ENCODE peak calls at places on chromosome 1, in five cellular contexts. X is colonic mucosa, P is left ventricle myocardium inferior, U is stomach, Z is tibial artery. Q is an unnamed sample.

GRCh38 chr1:77288275-77288674 is 6.5 kb downstream of the AK5 start:
- DNase-seq in U (no peak), X (no peak), Z (no peak), P (no peak), Q (no peak)

GRCh38 chr1:87284456-87285240 is 44.0 kb upstream of the LMO4 start:
- DNase-seq in P (no peak), U (no peak), Z (no peak), X (no peak), Q (no peak)

GRCh38 chr1:152739841-152740240 is 18.0 kb upstream of the KPRP start:
- DNase-seq in U (no peak), Z (no peak), P (no peak), X (no peak), Q (no peak)

GRCh38 chr1:11753555-11754208 is 8.3 kb upstream of the C1orf167 start:
- DNase-seq in U (no peak), Z (no peak), P (no peak), X (no peak), Q (no peak)

GRCh38 chr1:219038398-219038797 is 135.3 kb upstream of the LYPLAL1 start:
- DNase-seq in U (no peak), X (no peak), P (no peak), Z (no peak), Q (no peak)

GRCh38 chr1:41537788-41538351 is 53.4 kb upstream of the EDN2 start:
- DNase-seq in X (peak; percentile 49), U (peak; percentile 59), Z (peak; percentile 77), P (peak; percentile 80), Q (no peak)

GRCh38 chr1:30727796-30728195 is 4.4 kb upstream of the MATN1 start:
- DNase-seq in U (no peak), P (no peak), Z (no peak), X (no peak), Q (no peak)

GRCh38 chr1:22452401-22452963 is 831 bp downstream of the ZBTB40 start:
- DNase-seq in Z (peak; percentile 41), X (no peak), P (peak; percentile 25), U (no peak), Q (no peak)

GRCh38 chr1:232678185-232678886 is 48.4 kb upstream of the SIPA1L2 start:
- DNase-seq in P (no peak), Z (no peak), U (peak; percentile 71), X (peak; percentile 74), Q (peak; percentile 92)

GRCh38 chr1:188652678-188653077 is 1823.9 kb downstream of the PLA2G4A start:
- DNase-seq in P (no peak), U (no peak), Z (no peak), X (no peak), Q (no peak)

GRCh38 chr1:184684285-184685077 is 70.2 kb downstream of the EDEM3 start:
- DNase-seq in Z (no peak), U (peak; percentile 50), P (peak; percentile 33), X (no peak), Q (no peak)

GRCh38 chr1:112954059-112954458 is 1.9 kb downstream of the SLC16A1 start:
- DNase-seq in Z (no peak), X (no peak), U (no peak), P (no peak), Q (peak; percentile 3)

GRCh38 chr1:5522605-5523145 is 469.6 kb downstream of the NPHP4 start:
- DNase-seq in U (no peak), P (no peak), X (no peak), Z (no peak), Q (no peak)

GRCh38 chr1:228902781-228903572 is 167.7 kb downstream of the RHOU start:
- DNase-seq in Z (peak; percentile 93), P (peak; percentile 64), U (peak; percentile 89), X (peak; percentile 83), Q (peak; percentile 90)

GRCh38 chr1:182811975-182812727 is 22.6 kb downstream of the NPL start:
- DNase-seq in U (no peak), P (no peak), X (no peak), Z (no peak), Q (no peak)

GRCh38 chr1:182803846-182804245 is 14.3 kb downstream of the NPL start:
- DNase-seq in Z (no peak), X (no peak), P (no peak), U (no peak), Q (no peak)

GRCh38 chr1:182806015-182806678 is 16.6 kb downstream of the NPL start:
- DNase-seq in U (no peak), X (no peak), Z (no peak), P (no peak), Q (no peak)

GRCh38 chr1:182809414-182809957 is 19.9 kb downstream of the NPL start:
- DNase-seq in Z (no peak), P (no peak), X (no peak), U (no peak), Q (no peak)

GRCh38 chr1:182807907-182808306 is 18.3 kb downstream of the NPL start:
- DNase-seq in Z (no peak), U (no peak), P (no peak), X (no peak), Q (no peak)
- H3K4me3 ChIP-seq in Z (no peak overlapping the region), U (no peak overlapping the region), P (no peak overlapping the region), X (no peak overlapping the region), Q (no peak overlapping the region)

GRCh38 chr1:2172012-2172411 is 22.6 kb downstream of the FAAP20 start:
- DNase-seq in P (no peak), U (no peak), X (no peak), Z (no peak), Q (no peak)
- H3K27me3 ChIP-seq in P (no peaks in the 10 kb centered on the region), U (no peaks in the 10 kb centered on the region), X (no peaks in the 10 kb centered on the region), Z (peaks cover 47% of the 10 kb centered on the region), Q (no peaks in the 10 kb centered on the region)

GRCh38 chr1:154870734-154871133 is 653 bp upstream of the KCNN3 start:
- DNase-seq in P (no peak), Z (no peak), U (no peak), X (no peak), Q (no peak)
- H3K4me3 ChIP-seq in P (peak overlapping the region; percentile 71), Z (no peak overlapping the region), U (peak overlapping the region; percentile 39), X (peak overlapping the region; percentile 11), Q (no peak overlapping the region)

GRCh38 chr1:203031467-203031866 is 5.2 kb downstream of the PPFIA4 start:
- DNase-seq in P (no peak), X (no peak), U (no peak), Z (no peak), Q (no peak)
- H3K27me3 ChIP-seq in P (peaks cover 3% of the 10 kb centered on the region), X (peaks cover 12% of the 10 kb centered on the region), U (no peaks in the 10 kb centered on the region), Z (no peaks in the 10 kb centered on the region), Q (peaks cover 5% of the 10 kb centered on the region)

GRCh38 chr1:88936223-88936523 is 44.8 kb upstream of the GTF2B start:
- DNase-seq in P (no peak), U (no peak), X (no peak), Z (no peak), Q (no peak)

GRCh38 chr1:88936760-88937342 is 45.5 kb upstream of the GTF2B start:
- DNase-seq in P (no peak), U (no peak), X (no peak), Z (no peak), Q (no peak)

DNA sequence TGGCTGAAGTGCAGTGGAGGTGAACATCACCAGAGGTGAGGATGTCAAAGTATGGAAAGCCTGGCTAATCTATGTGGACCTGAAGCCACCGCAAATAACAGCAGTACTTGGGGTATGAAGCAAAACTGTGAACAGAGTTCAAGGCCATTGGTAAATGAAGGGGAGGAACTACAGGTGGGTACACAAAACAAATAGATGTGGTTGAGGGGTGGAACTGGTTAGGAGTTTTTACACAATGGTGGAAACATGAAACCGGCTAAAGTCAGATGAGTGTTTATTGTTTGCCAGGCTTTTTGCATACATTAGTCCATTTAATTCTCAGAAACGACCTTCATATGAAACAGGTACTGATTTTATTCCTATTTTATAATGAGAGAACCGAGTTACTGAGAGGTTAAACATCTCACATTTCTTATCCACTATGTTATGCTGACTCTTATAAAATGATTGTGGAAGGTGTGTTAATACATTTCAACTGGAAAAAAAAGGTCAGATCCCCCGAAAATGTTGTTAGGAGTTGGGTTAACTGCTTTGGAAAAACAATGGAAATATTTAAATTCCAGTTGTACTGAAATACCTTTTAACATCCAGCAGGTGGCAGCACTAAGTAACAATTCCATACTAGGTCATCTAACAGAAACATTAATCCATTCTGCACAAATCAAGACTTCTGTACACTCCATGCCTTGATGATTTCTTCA is 44.3 kb upstream of the GTF2B start:
- DNase-seq in X (no peak), P (no peak), Z (no peak), U (no peak), Q (peak; percentile 41)
- H3K4me3 ChIP-seq in X (no peak overlapping the region), P (no peak overlapping the region), Z (no peak overlapping the region), U (no peak overlapping the region), Q (no peak overlapping the region)

Q was measured in small intestine.